ENCODE peak calls at places on chromosomes 4 and X, in five cellular contexts. One of them, this sample, is unnamed.
A peak's percentile ranks its signal among the peaks of the same experiment; 100 is the strongest.

GRCh38 chrX:137743414-137743813 is 177.5 kb downstream of the ZIC3 start:
- DNase-seq in IMR-90: no peak
- DNase-seq in mesendoderm: peak; percentile 84
- DNase-seq in neural progenitor cell: no peak
- DNase-seq in putamen: no peak
- DNase-seq in this sample: no peak

GRCh38 chr4:12902735-12903134 is 581.4 kb downstream of the RAB28 start:
- DNase-seq in putamen: no peak
- DNase-seq in mesendoderm: no peak
- DNase-seq in IMR-90: no peak
- DNase-seq in neural progenitor cell: no peak
- DNase-seq in this sample: no peak

GRCh38 chr4:55183926-55184599 is 58.7 kb upstream of the KDR start:
- DNase-seq in neural progenitor cell: no peak
- DNase-seq in putamen: no peak
- DNase-seq in mesendoderm: peak; percentile 95
- DNase-seq in IMR-90: peak; percentile 97
- DNase-seq in this sample: no peak

GRCh38 chrX:17549005-17549685 is 174.1 kb downstream of the NHS start:
- DNase-seq in mesendoderm: no peak
- DNase-seq in IMR-90: no peak
- DNase-seq in putamen: no peak
- DNase-seq in neural progenitor cell: peak; percentile 23
- DNase-seq in this sample: no peak

GRCh38 chrX:54534271-54534670 is 4.3 kb downstream of the GNL3L start:
- DNase-seq in IMR-90: no peak
- DNase-seq in putamen: no peak
- DNase-seq in neural progenitor cell: no peak
- DNase-seq in mesendoderm: no peak
- DNase-seq in this sample: no peak

GRCh38 chr4:84530871-84531270 is 31.8 kb upstream of the NKX6-1 start:
- DNase-seq in putamen: no peak
- DNase-seq in IMR-90: peak; percentile 19
- DNase-seq in mesendoderm: peak; percentile 18
- DNase-seq in neural progenitor cell: no peak
- DNase-seq in this sample: no peak

GRCh38 chrX:41558531-41558930 is 111.4 kb downstream of the NYX start:
- DNase-seq in putamen: no peak
- DNase-seq in mesendoderm: no peak
- DNase-seq in IMR-90: peak; percentile 47
- DNase-seq in neural progenitor cell: peak; percentile 13
- DNase-seq in this sample: peak; percentile 32

GRCh38 chr4:174156239-174156826 is 127.1 kb downstream of the FBXO8 start:
- DNase-seq in neural progenitor cell: peak; percentile 44
- DNase-seq in IMR-90: peak; percentile 38
- DNase-seq in mesendoderm: peak; percentile 56
- DNase-seq in putamen: peak; percentile 3
- DNase-seq in this sample: peak; percentile 45

GRCh38 chr4:178086324-178086723 is 644.1 kb upstream of the AGA start:
- DNase-seq in mesendoderm: peak; percentile 72
- DNase-seq in IMR-90: peak; percentile 1
- DNase-seq in neural progenitor cell: peak; percentile 60
- DNase-seq in putamen: no peak
- DNase-seq in this sample: no peak

GRCh38 chr4:76309939-76310549 is 3.5 kb downstream of the STBD1 start:
- DNase-seq in IMR-90: no peak
- DNase-seq in neural progenitor cell: no peak
- DNase-seq in putamen: no peak
- DNase-seq in mesendoderm: no peak
- DNase-seq in this sample: no peak

GRCh38 chrX:78092296-78092695 is 11.8 kb upstream of the PGK1 start:
- DNase-seq in putamen: no peak
- DNase-seq in IMR-90: peak; percentile 71
- DNase-seq in mesendoderm: peak; percentile 79
- DNase-seq in neural progenitor cell: peak; percentile 59
- DNase-seq in this sample: peak; percentile 28

GRCh38 chr4:142984871-142985585 is 138.9 kb upstream of the INPP4B start:
- DNase-seq in mesendoderm: peak; percentile 76
- DNase-seq in IMR-90: peak; percentile 17
- DNase-seq in putamen: no peak
- DNase-seq in neural progenitor cell: peak; percentile 38
- DNase-seq in this sample: peak; percentile 39

GRCh38 chr4:172865531-172866127 is 303.0 kb upstream of the GALNT7 start:
- DNase-seq in IMR-90: no peak
- DNase-seq in neural progenitor cell: no peak
- DNase-seq in mesendoderm: peak; percentile 3
- DNase-seq in putamen: no peak
- DNase-seq in this sample: no peak

GRCh38 chr4:15938640-15939039 is at the start of gene FGFBP1:
- DNase-seq in IMR-90: no peak
- DNase-seq in neural progenitor cell: no peak
- DNase-seq in mesendoderm: no peak
- DNase-seq in putamen: no peak
- DNase-seq in this sample: no peak

GRCh38 chrX:136861877-136862276 is 18.6 kb downstream of the RBMX start:
- DNase-seq in putamen: no peak
- DNase-seq in IMR-90: no peak
- DNase-seq in neural progenitor cell: no peak
- DNase-seq in mesendoderm: no peak
- DNase-seq in this sample: no peak

GRCh38 chr4:10673817-10674369 is 10.7 kb downstream of the CLNK start:
- DNase-seq in putamen: no peak
- DNase-seq in neural progenitor cell: no peak
- DNase-seq in IMR-90: no peak
- DNase-seq in mesendoderm: no peak
- DNase-seq in this sample: no peak

GRCh38 chr4:8644461-8644891 is 51.9 kb downstream of the CPZ start:
- DNase-seq in putamen: no peak
- DNase-seq in neural progenitor cell: peak; percentile 61
- DNase-seq in mesendoderm: no peak
- DNase-seq in IMR-90: no peak
- DNase-seq in this sample: no peak

GRCh38 chr4:75683482-75684155 is 10.4 kb upstream of the G3BP2 start:
- DNase-seq in putamen: no peak
- DNase-seq in neural progenitor cell: no peak
- DNase-seq in mesendoderm: no peak
- DNase-seq in IMR-90: no peak
- DNase-seq in this sample: no peak

GRCh38 chr4:83320548-83320947 is 14.1 kb downstream of the HPSE start:
- DNase-seq in IMR-90: peak; percentile 45
- DNase-seq in mesendoderm: no peak
- DNase-seq in putamen: peak; percentile 11
- DNase-seq in neural progenitor cell: no peak
- DNase-seq in this sample: no peak

GRCh38 chrX:52979568-52979967 is 21.2 kb upstream of the FAM156A start:
- DNase-seq in putamen: no peak
- DNase-seq in mesendoderm: no peak
- DNase-seq in IMR-90: no peak
- DNase-seq in neural progenitor cell: no peak
- DNase-seq in this sample: no peak

GRCh38 chr4:17447675-17448298 is 64.1 kb downstream of the QDPR start:
- DNase-seq in putamen: peak; percentile 61
- DNase-seq in IMR-90: peak; percentile 81
- DNase-seq in mesendoderm: peak; percentile 83
- DNase-seq in neural progenitor cell: peak; percentile 84
- DNase-seq in this sample: peak; percentile 63

GRCh38 chr4:140367738-140368137 is 5.7 kb upstream of the SCOC start:
- DNase-seq in mesendoderm: no peak
- DNase-seq in putamen: no peak
- DNase-seq in IMR-90: peak; percentile 58
- DNase-seq in neural progenitor cell: no peak
- DNase-seq in this sample: no peak

GRCh38 chrX:69082055-69082752 is 83.0 kb downstream of the PJA1 start:
- DNase-seq in putamen: no peak
- DNase-seq in mesendoderm: no peak
- DNase-seq in IMR-90: no peak
- DNase-seq in neural progenitor cell: no peak
- DNase-seq in this sample: no peak

GRCh38 chr4:82360298-82361177 is 13.3 kb downstream of the HNRNPD start:
- DNase-seq in putamen: no peak
- DNase-seq in neural progenitor cell: peak; percentile 67
- DNase-seq in mesendoderm: peak; percentile 71
- DNase-seq in IMR-90: peak; percentile 29
- DNase-seq in this sample: peak; percentile 23

GRCh38 chr4:98802673-98803286 is 126.2 kb downstream of the EIF4E start:
- DNase-seq in neural progenitor cell: no peak
- DNase-seq in IMR-90: peak; percentile 8
- DNase-seq in mesendoderm: no peak
- DNase-seq in putamen: no peak
- DNase-seq in this sample: no peak

GRCh38 chr4:337932-338758 is 531 bp downstream of the ZNF141 start:
- DNase-seq in putamen: peak; percentile 47
- DNase-seq in mesendoderm: no peak
- DNase-seq in IMR-90: peak; percentile 36
- DNase-seq in neural progenitor cell: no peak
- DNase-seq in this sample: no peak

GRCh38 chrX:101430457-101431078 is 22.5 kb downstream of the HNRNPH2 start:
- DNase-seq in putamen: no peak
- DNase-seq in IMR-90: peak; percentile 54
- DNase-seq in neural progenitor cell: no peak
- DNase-seq in mesendoderm: no peak
- DNase-seq in this sample: no peak

GRCh38 chr4:104470770-104471169 is 23.9 kb downstream of the CXXC4 start:
- DNase-seq in IMR-90: no peak
- DNase-seq in putamen: no peak
- DNase-seq in mesendoderm: peak; percentile 49
- DNase-seq in neural progenitor cell: peak; percentile 36
- DNase-seq in this sample: no peak

GRCh38 chr4:181911420-181911819 is 331.8 kb upstream of the TENM3 start:
- DNase-seq in IMR-90: peak; percentile 79
- DNase-seq in neural progenitor cell: no peak
- DNase-seq in mesendoderm: no peak
- DNase-seq in putamen: no peak
- DNase-seq in this sample: no peak

GRCh38 chr4:26424838-26425237 is 65.4 kb downstream of the CCKAR start:
- DNase-seq in IMR-90: no peak
- DNase-seq in neural progenitor cell: no peak
- DNase-seq in putamen: no peak
- DNase-seq in mesendoderm: no peak
- DNase-seq in this sample: no peak

GRCh38 chr4:17647927-17648326 is 33.5 kb downstream of the MED28 start:
- DNase-seq in putamen: no peak
- DNase-seq in neural progenitor cell: no peak
- DNase-seq in IMR-90: no peak
- DNase-seq in mesendoderm: peak; percentile 30
- DNase-seq in this sample: no peak

GRCh38 chr4:175369087-175369486 is 443.0 kb downstream of the GPM6A start:
- DNase-seq in IMR-90: peak; percentile 71
- DNase-seq in neural progenitor cell: no peak
- DNase-seq in mesendoderm: no peak
- DNase-seq in putamen: no peak
- DNase-seq in this sample: no peak

This sample was measured in HEK293T.